ENCODE peak calls at places on chromosomes 12 and 14, in nine cellular contexts. J is GM23338, D is A549, X is stomach, U is neural progenitor cell, R is PC-3, Z is upper lobe of right lung, F is WERI-Rb-1, L is hepatocyte. G is an unnamed sample.

GRCh38 chr12:4037747-4038312 is 164.6 kb upstream of the PARP11 start:
- DNase-seq in J (peak), D (peak), X (peak), U (peak), R (peak), Z (no peak), F (peak), L (peak), G (no peak)

GRCh38 chr14:22560638-22561365 is 28.2 kb downstream of the DAD1 start:
- DNase-seq in J (no peak), D (no peak), X (peak), U (no peak), R (peak), Z (no peak), F (no peak), L (peak), G (no peak)

GRCh38 chr14:66117600-66117999 is 368.6 kb upstream of the CCDC196 start:
- DNase-seq in J (no peak), D (peak), X (no peak), U (no peak), R (peak), Z (no peak), F (no peak), L (peak), G (no peak)

GRCh38 chr12:6540181-6540877 is 6.0 kb downstream of the GAPDH start:
- DNase-seq in J (peak), D (peak), X (peak), U (peak), R (peak), Z (peak), F (no peak), L (peak), G (peak)

GRCh38 chr12:87200289-87200979 is 828.8 kb downstream of the C12orf50 start:
- DNase-seq in J (no peak), D (no peak), X (no peak), U (no peak), R (no peak), Z (no peak), F (no peak), L (no peak), G (no peak)

GRCh38 chr12:57897296-57897974 is 43.9 kb upstream of the ATP23 start:
- DNase-seq in J (no peak), D (no peak), X (no peak), U (no peak), R (no peak), Z (no peak), F (peak), L (no peak), G (no peak)

GRCh38 chr14:53938126-53938671 is 18.4 kb downstream of the BMP4 start:
- DNase-seq in J (no peak), D (no peak), X (no peak), U (no peak), R (peak), Z (no peak), F (no peak), L (no peak), G (no peak)

GRCh38 chr12:99498756-99499155 is 148.8 kb upstream of the GARIN6 start:
- DNase-seq in J (peak), D (peak), X (no peak), U (no peak), R (peak), Z (no peak), F (no peak), L (no peak), G (no peak)

GRCh38 chr14:30064454-30064853 is 136.8 kb upstream of the PRKD1 start:
- DNase-seq in J (no peak), D (no peak), X (no peak), U (no peak), R (no peak), Z (no peak), F (no peak), L (no peak), G (no peak)

GRCh38 chr12:4900327-4900726 is 9.4 kb upstream of the KCNA1 start:
- DNase-seq in J (no peak), D (peak), X (no peak), U (no peak), R (no peak), Z (no peak), F (no peak), L (no peak), G (no peak)

GRCh38 chr12:16136206-16136605 is 141.3 kb downstream of the SLC15A5 start:
- DNase-seq in J (no peak), D (no peak), X (no peak), U (no peak), R (peak), Z (no peak), F (no peak), L (no peak), G (no peak)

GRCh38 chr12:9697619-9698018 is 28.1 kb downstream of the CLEC2D start:
- DNase-seq in J (no peak), D (no peak), X (no peak), U (no peak), R (no peak), Z (no peak), F (no peak), L (no peak), G (no peak)

GRCh38 chr12:38880288-38880687 is 25.1 kb downstream of the CPNE8 start:
- DNase-seq in J (no peak), D (no peak), X (no peak), U (no peak), R (no peak), Z (no peak), F (no peak), L (peak), G (no peak)

GRCh38 chr14:96191355-96191754 is 13.3 kb upstream of the BDKRB2 start:
- DNase-seq in J (no peak), D (no peak), X (no peak), U (no peak), R (no peak), Z (no peak), F (no peak), L (no peak), G (no peak)

GRCh38 chr14:96156804-96157760 is 47.6 kb upstream of the BDKRB2 start:
- DNase-seq in J (no peak), D (no peak), X (peak), U (no peak), R (no peak), Z (no peak), F (peak), L (no peak), G (peak)

GRCh38 chr12:52984136-52984535 is 22.1 kb upstream of the EIF4B start:
- DNase-seq in J (no peak), D (peak), X (no peak), U (no peak), R (peak), Z (no peak), F (peak), L (no peak), G (no peak)

GRCh38 chr14:100076133-100076532 is 10.9 kb downstream of the EVL start:
- DNase-seq in J (peak), D (peak), X (no peak), U (peak), R (peak), Z (peak), F (peak), L (no peak), G (no peak)
- TF ChIP-seq CTCF in J (peak), D (no peak), X (no peak), U (peak), R (peak), Z (peak), F (peak), L (peak), G (no peak)

GRCh38 chr14:64705406-64706118 is 1.3 kb downstream of the PLEKHG3 start:
- DNase-seq in J (no peak), D (no peak), X (no peak), U (peak), R (no peak), Z (no peak), F (no peak), L (peak), G (no peak)
- H3K4me3 ChIP-seq in J (peak), D (peak), X (peak), U (peak), R (peak), Z (peak), F (peak), L (peak), G (peak)

GRCh38 chr12:14612250-14612649 is 44.6 kb upstream of the PLBD1 start:
- DNase-seq in J (no peak), D (no peak), X (no peak), U (no peak), R (no peak), Z (no peak), F (no peak), L (no peak), G (no peak)
- H3K27ac ChIP-seq in J (no peak), D (no peak), X (no peak), U (no peak), R (no peak), Z (no peak), F (no peak), L (no peak), G (no peak)

GRCh38 chr12:48105867-48106563 is at the start of gene SENP1:
- DNase-seq in J (peak), D (peak), X (peak), U (peak), R (peak), Z (peak), F (peak), L (peak), G (peak)
- TF ChIP-seq CTCF in J (no peak), D (no peak), X (peak), U (peak), R (no peak), Z (peak), F (peak), L (no peak), G (no peak)

G was measured in right atrium auricular region.